ENCODE peak calls at places on chromosome 2, in six cellular contexts. W is nephron progenitor cell, M is WTC11, O is type B pancreatic cell, R is GM12865, P is Peyer's patch. Y is an unnamed sample.

GRCh38 chr2:127175821-127176354 is 44.2 kb downstream of the CYP27C1 start:
- DNase-seq in W (no peak), M (no peak), O (no peak), R (no peak), P (no peak), Y (no peak)

GRCh38 chr2:155310589-155310988 is 612.1 kb downstream of the KCNJ3 start:
- DNase-seq in W (no peak), M (no peak), O (no peak), R (peak), P (no peak), Y (no peak)

GRCh38 chr2:29397039-29397438 is 281.8 kb downstream of the CLIP4 start:
- DNase-seq in W (no peak), M (no peak), O (no peak), R (no peak), P (no peak), Y (no peak)

GRCh38 chr2:41763091-41763490 is 284.7 kb upstream of the PKDCC start:
- DNase-seq in W (no peak), M (no peak), O (no peak), R (no peak), P (no peak), Y (no peak)

GRCh38 chr2:238835726-238836301 is 12.1 kb upstream of the TWIST2 start:
- DNase-seq in W (no peak), M (peak), O (peak), R (no peak), P (no peak), Y (no peak)

GRCh38 chr2:223859070-223859469 is 21.7 kb upstream of the AP1S3 start:
- DNase-seq in W (no peak), M (no peak), O (no peak), R (no peak), P (no peak), Y (no peak)

GRCh38 chr2:136424112-136424511 is 306.2 kb upstream of the CXCR4 start:
- DNase-seq in W (no peak), M (no peak), O (no peak), R (no peak), P (no peak), Y (no peak)

GRCh38 chr2:177282101-177282573 is 17.6 kb upstream of the NFE2L2 start:
- DNase-seq in W (no peak), M (no peak), O (no peak), R (peak), P (no peak), Y (no peak)

GRCh38 chr2:33047939-33048338 is 101.2 kb downstream of the LTBP1 start:
- DNase-seq in W (no peak), M (no peak), O (no peak), R (no peak), P (no peak), Y (no peak)

GRCh38 chr2:212173771-212174510 is 364.7 kb downstream of the ERBB4 start:
- DNase-seq in W (no peak), M (no peak), O (no peak), R (no peak), P (no peak), Y (no peak)

GRCh38 chr2:212181646-212182045 is 357.0 kb downstream of the ERBB4 start:
- DNase-seq in W (no peak), M (no peak), O (no peak), R (no peak), P (no peak), Y (no peak)

GRCh38 chr2:212176151-212176550 is 362.5 kb downstream of the ERBB4 start:
- DNase-seq in W (no peak), M (no peak), O (no peak), R (no peak), P (no peak), Y (no peak)

GRCh38 chr2:212180684-212181083 is 357.9 kb downstream of the ERBB4 start:
- DNase-seq in W (no peak), M (no peak), O (no peak), R (no peak), P (no peak), Y (no peak)

GRCh38 chr2:212177724-212178123 is 360.9 kb downstream of the ERBB4 start:
- DNase-seq in W (no peak), M (no peak), O (no peak), R (no peak), P (no peak), Y (no peak)
- TF ChIP-seq CTCF in W (no peak), M (no peak), O (no peak), R (no peak), P (no peak), Y (no peak)

GRCh38 chr2:108535380-108535677 is 1.1 kb downstream of the LIMS1 start:
- DNase-seq in W (no peak), M (no peak), O (no peak), R (no peak), P (no peak), Y (no peak)
- TF ChIP-seq CTCF in W (no peak), M (no peak), O (no peak), R (no peak), P (no peak), Y (no peak)

GRCh38 chr2:73961823-73962615 is 22.7 kb upstream of the TET3 start:
- DNase-seq in W (no peak), M (no peak), O (no peak), R (no peak), P (no peak), Y (no peak)

GRCh38 chr2:73961274-73961673 is 23.4 kb upstream of the TET3 start:
- DNase-seq in W (no peak), M (no peak), O (no peak), R (no peak), P (no peak), Y (no peak)

GRCh38 chr2:73952499-73953446 is 26.1 kb downstream of the DGUOK start:
- DNase-seq in W (no peak), M (no peak), O (no peak), R (no peak), P (no peak), Y (no peak)

GRCh38 chr2:73956211-73956865 is 28.4 kb upstream of the TET3 start:
- DNase-seq in W (no peak), M (no peak), O (no peak), R (no peak), P (no peak), Y (no peak)
- TF ChIP-seq CTCF in W (no peak), M (no peak), O (no peak), R (no peak), P (no peak), Y (no peak)

GRCh38 chr2:196513796-196514526 is 125.6 kb upstream of the CCDC150 start:
- DNase-seq in W (no peak), M (no peak), O (no peak), R (no peak), P (no peak), Y (no peak)

GRCh38 chr2:196510246-196510645 is 129.3 kb upstream of the CCDC150 start:
- DNase-seq in W (no peak), M (no peak), O (no peak), R (no peak), P (no peak), Y (no peak)

GRCh38 chr2:196514641-196515040 is 124.9 kb upstream of the CCDC150 start:
- DNase-seq in W (no peak), M (no peak), O (no peak), R (no peak), P (no peak), Y (no peak)

GRCh38 chr2:196515041-196515440 is 124.5 kb upstream of the CCDC150 start:
- DNase-seq in W (no peak), M (no peak), O (no peak), R (no peak), P (no peak), Y (no peak)

DNA sequence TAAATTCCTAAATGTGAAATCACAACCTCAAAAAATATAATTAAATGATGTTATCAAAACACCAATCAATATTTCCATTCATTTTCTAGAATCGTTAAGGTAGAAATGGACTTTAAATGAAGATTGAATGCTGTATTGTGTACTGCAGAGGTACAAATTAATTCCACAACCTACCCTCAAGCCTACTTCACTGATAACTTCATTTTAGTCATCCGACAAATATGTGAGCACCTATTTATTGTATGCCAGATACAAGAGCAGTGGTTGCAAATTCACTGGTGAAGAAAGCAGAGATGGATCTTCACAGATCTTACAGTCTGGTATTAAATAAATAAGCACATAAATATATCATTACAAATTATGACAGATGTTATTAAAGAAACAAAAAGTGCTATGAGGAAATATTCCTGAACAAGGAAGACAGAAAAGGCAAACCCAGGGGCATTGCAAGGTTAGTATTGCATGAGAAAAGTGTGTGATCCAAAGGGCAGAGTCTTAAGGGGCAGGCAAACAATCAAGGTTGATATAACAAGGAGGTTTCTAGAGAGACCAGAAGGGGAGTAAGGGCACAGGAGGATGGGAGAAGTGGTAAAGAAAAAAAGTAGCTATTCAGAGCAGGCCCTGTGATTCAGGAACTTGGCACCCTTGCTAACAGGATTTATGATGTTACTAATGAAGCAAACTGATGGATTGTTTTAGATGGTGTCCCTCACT is 128.1 kb upstream of the CCDC150 start:
- DNase-seq in W (no peak), M (no peak), O (no peak), R (no peak), P (no peak), Y (no peak)
- TF ChIP-seq CTCF in W (no peak), M (no peak), O (no peak), R (no peak), P (no peak), Y (no peak)

GRCh38 chr2:174888646-174889271 is 116.4 kb downstream of the CHN1 start:
- DNase-seq in W (no peak), M (no peak), O (no peak), R (no peak), P (no peak), Y (no peak)
- TF ChIP-seq CTCF in W (no peak), M (no peak), O (no peak), R (no peak), P (no peak), Y (no peak)

GRCh38 chr2:17646838-17647701 is 106.5 kb downstream of the SMC6 start:
- DNase-seq in W (no peak), M (no peak), O (no peak), R (no peak), P (no peak), Y (no peak)

GRCh38 chr2:17646096-17646554 is 105.6 kb downstream of the VSNL1 start:
- DNase-seq in W (peak), M (peak), O (no peak), R (peak), P (peak), Y (no peak)

GRCh38 chr2:17649026-17649425 is 104.6 kb downstream of the SMC6 start:
- DNase-seq in W (no peak), M (no peak), O (no peak), R (no peak), P (no peak), Y (no peak)

GRCh38 chr2:17644997-17645715 is 104.7 kb downstream of the VSNL1 start:
- DNase-seq in W (no peak), M (no peak), O (no peak), R (no peak), P (no peak), Y (no peak)

DNA sequence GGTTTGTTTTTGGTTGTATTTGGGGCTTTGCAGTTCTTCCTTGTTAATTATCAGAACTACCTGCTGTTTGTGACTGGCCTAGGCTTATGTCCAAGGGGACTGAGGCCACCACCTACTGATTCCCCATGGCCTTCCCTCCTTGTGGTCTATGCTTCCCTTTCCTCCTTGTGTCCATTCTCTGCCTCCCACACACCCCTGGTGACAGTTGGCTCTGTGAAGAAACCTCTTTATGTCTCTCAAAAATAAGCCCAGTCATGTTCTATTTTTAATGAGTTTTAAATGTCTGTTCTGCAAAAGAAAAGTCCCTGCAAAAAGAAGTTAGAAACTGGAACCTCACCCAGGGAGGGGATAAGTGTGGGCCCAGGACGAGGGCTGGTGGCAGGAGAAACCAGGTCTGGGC is 105.0 kb downstream of the SMC6 start:
- DNase-seq in W (no peak), M (no peak), O (no peak), R (no peak), P (no peak), Y (no peak)
- TF ChIP-seq CTCF in W (no peak), M (no peak), O (no peak), R (no peak), P (no peak), Y (no peak)

GRCh38 chr2:105593221-105593967 is 151.3 kb upstream of the NCK2 start:
- DNase-seq in W (no peak), M (peak), O (no peak), R (no peak), P (no peak), Y (no peak)
- TF ChIP-seq CTCF in W (no peak), M (no peak), O (no peak), R (no peak), P (no peak), Y (no peak)

GRCh38 chr2:109170645-109171044 is 41.6 kb downstream of the SH3RF3 start:
- DNase-seq in W (no peak), M (no peak), O (no peak), R (no peak), P (no peak), Y (no peak)
- TF ChIP-seq CTCF in W (no peak), M (no peak), O (no peak), R (no peak), P (no peak), Y (no peak)

DNA sequence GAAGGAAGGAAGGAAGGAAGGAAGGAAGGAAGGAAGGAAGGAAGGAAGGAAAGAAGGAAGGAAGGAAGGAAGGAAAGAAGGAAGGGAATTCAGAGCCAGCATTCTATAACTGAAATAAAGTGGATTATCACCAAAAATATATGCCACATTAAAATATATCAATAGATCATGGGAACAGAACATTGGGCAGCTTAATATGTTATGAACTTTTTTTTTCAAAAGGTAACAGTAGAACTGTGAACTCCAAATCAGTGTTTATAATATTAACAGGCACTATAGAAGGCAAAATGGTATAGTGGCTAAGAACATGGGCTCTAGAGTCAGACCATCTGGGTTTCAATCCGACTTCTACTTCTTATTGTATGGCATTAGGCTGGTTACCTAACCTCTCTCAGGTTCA is 313.5 kb downstream of the EXOC6B start:
- DNase-seq in W (no peak), M (no peak), O (no peak), R (no peak), P (no peak), Y (no peak)
- TF ChIP-seq CTCF in W (no peak), M (no peak), O (no peak), R (no peak), P (no peak), Y (no peak)

GRCh38 chr2:102357975-102358374 is 2.4 kb downstream of the IL18R1 start:
- DNase-seq in W (no peak), M (no peak), O (no peak), R (peak), P (no peak), Y (no peak)
- TF ChIP-seq CTCF in W (no peak), M (no peak), O (no peak), R (no peak), P (no peak), Y (no peak)

Y was measured in natural killer cell.